ENCODE peak calls at places on chromosome 5, in four cellular contexts. M is upper lobe of right lung, G is NCI-H2107, T is NCI-H1417 treated with DMSO at 0.1 percent for 48 hours. F is an unnamed sample.

GRCh38 chr5:375336-375920 is 53.9 kb downstream of the AHRR start:
- DNase-seq in M (peak; percentile 56), G (no peak), T (no peak), F (no peak)

GRCh38 chr5:16596541-16596940 is 20.3 kb downstream of the RETREG1 start:
- DNase-seq in M (no peak), G (no peak), T (no peak), F (no peak)

GRCh38 chr5:43034591-43034968 is 5.5 kb downstream of the ANXA2R start:
- DNase-seq in M (no peak), G (no peak), T (no peak), F (no peak)

GRCh38 chr5:71782771-71783770 is 64.0 kb downstream of the CARTPT start:
- DNase-seq in M (peak; percentile 75), G (peak; percentile 56), T (peak; percentile 38), F (peak; percentile 57)

GRCh38 chr5:16082982-16083381 is 96.6 kb downstream of the MARCHF11 start:
- DNase-seq in M (no peak), G (no peak), T (no peak), F (no peak)

GRCh38 chr5:44932922-44933585 is 124.3 kb downstream of the MRPS30 start:
- DNase-seq in M (no peak), G (no peak), T (no peak), F (no peak)

GRCh38 chr5:173581408-173582197 is 34.8 kb downstream of the BOD1 start:
- DNase-seq in M (no peak), G (no peak), T (no peak), F (peak; percentile 2)

GRCh38 chr5:151646334-151646733 is 40.4 kb downstream of the SPARC start:
- DNase-seq in M (no peak), G (no peak), T (no peak), F (no peak)

F was measured in NCI-H526 treated with DMSO at 0.1 percent for 48 hours.